ENCODE peak calls at places on chromosomes 3 and 15, in six cellular contexts. T, A, W, R, B and V are unnamed samples.

GRCh38 chr3:20185364-20185732 is 658 bp downstream of the SGO1 start:
- DNase-seq in T (no peak), A (no peak), W (no peak), R (peak; percentile 41), B (peak; percentile 10), V (peak; percentile 33)

GRCh38 chr15:98965597-98965996 is 42.0 kb downstream of the PGPEP1L start:
- DNase-seq in T (no peak), A (no peak), W (no peak), R (no peak), B (no peak), V (no peak)

GRCh38 chr15:58053236-58054153 is 12.0 kb downstream of the ALDH1A2 start:
- DNase-seq in T (no peak), A (no peak), W (no peak), R (no peak), B (no peak), V (no peak)

GRCh38 chr3:81985996-81986723 is 224.7 kb upstream of the GBE1 start:
- DNase-seq in T (no peak), A (no peak), W (no peak), R (no peak), B (no peak), V (peak; percentile 4)

GRCh38 chr3:135456182-135456790 is 509.2 kb upstream of the PPP2R3A start:
- DNase-seq in T (no peak), A (peak; percentile 77), W (no peak), R (no peak), B (no peak), V (no peak)

GRCh38 chr3:11407644-11408043 is 135.4 kb downstream of the ATG7 start:
- DNase-seq in T (no peak), A (no peak), W (no peak), R (no peak), B (no peak), V (no peak)

GRCh38 chr15:48573780-48574179 is 71.7 kb downstream of the FBN1 start:
- DNase-seq in T (no peak), A (no peak), W (no peak), R (no peak), B (no peak), V (no peak)

GRCh38 chr15:64006642-64007041 is 39.6 kb downstream of the DAPK2 start:
- DNase-seq in T (peak; percentile 33), A (no peak), W (no peak), R (no peak), B (peak; percentile 29), V (no peak)

GRCh38 chr15:98438326-98438725 is 210.0 kb upstream of the IGF1R start:
- DNase-seq in T (no peak), A (no peak), W (no peak), R (no peak), B (no peak), V (no peak)

GRCh38 chr3:49397470-49397869 is 14.3 kb downstream of the RHOA start:
- DNase-seq in T (no peak), A (no peak), W (no peak), R (no peak), B (no peak), V (no peak)

GRCh38 chr3:26068890-26069289 is 279.0 kb downstream of the OXSM start:
- DNase-seq in T (no peak), A (no peak), W (no peak), R (no peak), B (no peak), V (no peak)

GRCh38 chr3:62139957-62140356 is 233.4 kb downstream of the FEZF2 start:
- DNase-seq in T (no peak), A (no peak), W (no peak), R (no peak), B (no peak), V (no peak)

GRCh38 chr3:126367316-126367805 is 10.2 kb upstream of the KLF15 start:
- DNase-seq in T (no peak), A (no peak), W (no peak), R (no peak), B (no peak), V (no peak)

GRCh38 chr3:13079051-13079450 is 5.8 kb upstream of the IQSEC1 start:
- DNase-seq in T (no peak), A (no peak), W (no peak), R (no peak), B (no peak), V (peak; percentile 40)

GRCh38 chr15:90603893-90604292 is 74.2 kb downstream of the CRTC3 start:
- DNase-seq in T (no peak), A (no peak), W (no peak), R (peak; percentile 43), B (no peak), V (peak; percentile 16)

GRCh38 chr3:16897254-16897926 is 12.6 kb downstream of the PLCL2 start:
- DNase-seq in T (no peak), A (no peak), W (no peak), R (peak; percentile 26), B (no peak), V (peak; percentile 18)

GRCh38 chr15:38253448-38253847 is 812 bp downstream of the SPRED1 start:
- DNase-seq in T (no peak), A (no peak), W (no peak), R (no peak), B (peak; percentile 8), V (peak; percentile 58)

GRCh38 chr15:81901323-81901722 is 144.5 kb downstream of the MEX3B start:
- DNase-seq in T (no peak), A (no peak), W (no peak), R (no peak), B (no peak), V (no peak)

GRCh38 chr3:160540546-160540945 is 24.8 kb downstream of the KPNA4 start:
- DNase-seq in T (no peak), A (no peak), W (no peak), R (no peak), B (no peak), V (no peak)

GRCh38 chr3:36874351-36874874 is 70.4 kb downstream of the TRANK1 start:
- DNase-seq in T (no peak), A (no peak), W (no peak), R (no peak), B (no peak), V (no peak)

GRCh38 chr15:99451484-99451883 is 114.3 kb upstream of the MEF2A start:
- DNase-seq in T (no peak), A (no peak), W (no peak), R (no peak), B (no peak), V (no peak)

GRCh38 chr3:22141769-22142168 is 390.8 kb upstream of the ZNF385D start:
- DNase-seq in T (no peak), A (no peak), W (no peak), R (no peak), B (no peak), V (no peak)

GRCh38 chr3:173584834-173585831 is 187.6 kb downstream of the NLGN1 start:
- DNase-seq in T (no peak), A (no peak), W (no peak), R (no peak), B (peak; percentile 17), V (peak; percentile 50)

GRCh38 chr3:113148307-113148703 is 63.1 kb upstream of the BOC start:
- DNase-seq in T (no peak), A (peak; percentile 77), W (no peak), R (no peak), B (peak; percentile 68), V (no peak)

GRCh38 chr3:59925946-59926345 is 876.1 kb upstream of the CFAP20DC start:
- DNase-seq in T (no peak), A (no peak), W (no peak), R (no peak), B (no peak), V (no peak)

GRCh38 chr3:196175116-196175625 is 36.0 kb downstream of the ZDHHC19 start:
- DNase-seq in T (no peak), A (no peak), W (no peak), R (no peak), B (no peak), V (no peak)

GRCh38 chr3:45067941-45068340 is 41.8 kb downstream of the CLEC3B start:
- DNase-seq in T (no peak), A (no peak), W (no peak), R (no peak), B (no peak), V (no peak)

GRCh38 chr3:74651885-74652284 is 37.4 kb upstream of the CNTN3 start:
- DNase-seq in T (no peak), A (no peak), W (no peak), R (no peak), B (no peak), V (no peak)

GRCh38 chr15:77144028-77144427 is 73.1 kb upstream of the TSPAN3 start:
- DNase-seq in T (no peak), A (no peak), W (no peak), R (no peak), B (no peak), V (peak; percentile 39)